ENCODE peak calls at places on chromosomes 5 and 9, in seven cellular contexts. S is GM04504; E is stimulated activated CD4-positive, alpha-beta T cell treated with anti-CD3 and anti-CD28 coated beads, Interleukin-15, amount 100 ng/mL, for 24 hours; V is activated effector memory CD4-positive, alpha-beta T cell treated with Interleukin-2 at 50 U/mL for 16 hours; Z is nucleus accumbens; O is NCI-H1417; F is AG08396. K is an unnamed sample.
A peak's percentile ranks its signal among the peaks of the same experiment; 100 is the strongest.

GRCh38 chr5:143314664-143315063 is 88.8 kb downstream of the NR3C1 start:
- DNase-seq in S (peak; percentile 44), E (no peak), V (no peak), Z (no peak), O (no peak), F (peak; percentile 33), K (no peak)

GRCh38 chr5:36398137-36398536 is 96.4 kb upstream of the RANBP3L start:
- DNase-seq in S (no peak), E (no peak), V (no peak), Z (no peak), O (peak; percentile 54), F (no peak), K (no peak)

GRCh38 chr5:143812085-143812705 is at the start of gene HMHB1:
- DNase-seq in S (no peak), E (peak; percentile 12), V (no peak), Z (no peak), O (no peak), F (no peak), K (no peak)

GRCh38 chr9:33465096-33465495 is 8.6 kb downstream of the NOL6 start:
- DNase-seq in S (no peak), E (no peak), V (no peak), Z (no peak), O (no peak), F (no peak), K (no peak)

GRCh38 chr5:37111426-37112382 is 137.5 kb downstream of the CPLANE1 start:
- DNase-seq in S (no peak), E (peak; percentile 29), V (no peak), Z (no peak), O (no peak), F (no peak), K (no peak)

GRCh38 chr9:36165766-36166149 is 3.4 kb upstream of the CCIN start:
- DNase-seq in S (no peak), E (no peak), V (no peak), Z (no peak), O (no peak), F (peak; percentile 50), K (no peak)

GRCh38 chr5:137923856-137924255 is 34.6 kb downstream of the PKD2L2 start:
- DNase-seq in S (no peak), E (no peak), V (no peak), Z (no peak), O (no peak), F (peak; percentile 28), K (no peak)

GRCh38 chr9:98930792-98931191 is 12.9 kb upstream of the COL15A1 start:
- DNase-seq in S (no peak), E (no peak), V (no peak), Z (no peak), O (no peak), F (no peak), K (no peak)

GRCh38 chr9:132411091-132411508 is 1.1 kb downstream of the CFAP77 start:
- DNase-seq in S (no peak), E (peak; percentile 77), V (peak; percentile 62), Z (no peak), O (peak; percentile 95), F (peak; percentile 40), K (no peak)

GRCh38 chr9:22111871-22112247 is 102.8 kb upstream of the CDKN2B start:
- DNase-seq in S (peak; percentile 58), E (no peak), V (no peak), Z (no peak), O (no peak), F (peak; percentile 34), K (no peak)

K was measured in caudate nucleus.